ENCODE peak calls at places on chromosomes 12 and 14, in seven cellular contexts. U is right lobe of liver, I is kidney, D is transverse colon, W is tibial artery, X is mucosa of descending colon, Z is AG10803. A is an unnamed sample.

GRCh38 chr14:90760591-90761316 is 55.5 kb downstream of the TTC7B start:
- DNase-seq in U (no peak), I (no peak), D (no peak), W (no peak), X (no peak), Z (peak), A (no peak)

GRCh38 chr14:30331030-30331429 is 227.9 kb upstream of the G2E3 start:
- DNase-seq in U (no peak), I (no peak), D (no peak), W (no peak), X (no peak), Z (no peak), A (no peak)

GRCh38 chr14:90518075-90518940 is 121.5 kb downstream of the CALM1 start:
- DNase-seq in U (no peak), I (no peak), D (peak), W (no peak), X (peak), Z (no peak), A (no peak)

GRCh38 chr12:75751769-75752471 is 240.5 kb upstream of the KRR1 start:
- DNase-seq in U (no peak), I (no peak), D (no peak), W (no peak), X (no peak), Z (no peak), A (no peak)

GRCh38 chr14:88995437-88996198 is 171.2 kb downstream of the TTC8 start:
- DNase-seq in U (no peak), I (peak), D (no peak), W (no peak), X (no peak), Z (peak), A (no peak)

GRCh38 chr12:80178846-80179245 is 79.5 kb downstream of the OTOGL start:
- DNase-seq in U (no peak), I (no peak), D (no peak), W (no peak), X (no peak), Z (no peak), A (no peak)

GRCh38 chr14:78581222-78581621 is 411.0 kb downstream of the NRXN3 start:
- DNase-seq in U (no peak), I (no peak), D (no peak), W (no peak), X (no peak), Z (no peak), A (no peak)

GRCh38 chr12:2797721-2798418 is 3.1 kb downstream of the FKBP4 start:
- DNase-seq in U (peak), I (no peak), D (no peak), W (no peak), X (no peak), Z (no peak), A (no peak)

GRCh38 chr14:69612014-69612758 is 790 bp downstream of the SUSD6 start:
- DNase-seq in U (peak), I (peak), D (peak), W (no peak), X (peak), Z (peak), A (no peak)

GRCh38 chr14:30874120-30874998 is at the start of gene COCH:
- DNase-seq in U (peak), I (peak), D (peak), W (no peak), X (peak), Z (no peak), A (peak)

GRCh38 chr12:39830862-39831520 is 211.4 kb upstream of the ABCD2 start:
- DNase-seq in U (no peak), I (no peak), D (no peak), W (no peak), X (no peak), Z (peak), A (no peak)

GRCh38 chr14:99215277-99215676 is 56.7 kb downstream of the BCL11B start:
- DNase-seq in U (no peak), I (no peak), D (no peak), W (no peak), X (no peak), Z (peak), A (peak)

GRCh38 chr12:100293017-100293416 is 26.0 kb downstream of the SCYL2 start:
- DNase-seq in U (no peak), I (no peak), D (no peak), W (no peak), X (no peak), Z (no peak), A (no peak)

GRCh38 chr12:121279507-121279915 is 17.0 kb downstream of the CAMKK2 start:
- DNase-seq in U (peak), I (peak), D (peak), W (no peak), X (no peak), Z (peak), A (no peak)

GRCh38 chr12:124007810-124008570 is 35.0 kb downstream of the ZNF664 start:
- DNase-seq in U (peak), I (no peak), D (no peak), W (no peak), X (no peak), Z (peak), A (no peak)

GRCh38 chr12:82099216-82099615 is 259.0 kb downstream of the CCDC59 start:
- DNase-seq in U (no peak), I (no peak), D (no peak), W (no peak), X (no peak), Z (no peak), A (no peak)

GRCh38 chr12:26122681-26123481 is 2.0 kb downstream of the BHLHE41 start:
- DNase-seq in U (peak), I (peak), D (peak), W (peak), X (peak), Z (peak), A (no peak)

GRCh38 chr14:56580317-56580711 is 716 bp downstream of the TMEM260 start:
- DNase-seq in U (no peak), I (no peak), D (no peak), W (no peak), X (no peak), Z (no peak), A (no peak)

GRCh38 chr14:78598046-78598652 is 428.0 kb downstream of the NRXN3 start:
- DNase-seq in U (peak), I (no peak), D (peak), W (no peak), X (peak), Z (peak), A (no peak)

GRCh38 chr12:122094735-122095561 is 16.4 kb downstream of the MLXIP start:
- DNase-seq in U (no peak), I (no peak), D (no peak), W (no peak), X (peak), Z (no peak), A (no peak)

GRCh38 chr12:122785503-122785902 is 11.1 kb downstream of the CCDC62 start:
- DNase-seq in U (no peak), I (no peak), D (no peak), W (no peak), X (no peak), Z (no peak), A (no peak)

GRCh38 chr12:47799357-47799955 is 20.2 kb downstream of the HDAC7 start:
- DNase-seq in U (peak), I (peak), D (no peak), W (peak), X (no peak), Z (no peak), A (no peak)

GRCh38 chr14:99280041-99280731 is 8.2 kb upstream of the BCL11B start:
- DNase-seq in U (no peak), I (no peak), D (no peak), W (no peak), X (no peak), Z (no peak), A (no peak)

GRCh38 chr12:109967383-109968031 is 28.7 kb downstream of the GIT2 start:
- DNase-seq in U (peak), I (no peak), D (no peak), W (no peak), X (no peak), Z (no peak), A (no peak)

GRCh38 chr14:64979336-64980074 is 7.2 kb upstream of the FNTB start:
- DNase-seq in U (no peak), I (no peak), D (no peak), W (no peak), X (no peak), Z (peak), A (no peak)

GRCh38 chr12:131831635-131832041 is 3.4 kb downstream of the MMP17 start:
- DNase-seq in U (no peak), I (no peak), D (no peak), W (peak), X (no peak), Z (peak), A (no peak)

GRCh38 chr12:121260091-121260490 is 36.4 kb downstream of the CAMKK2 start:
- DNase-seq in U (no peak), I (peak), D (no peak), W (no peak), X (no peak), Z (no peak), A (no peak)

GRCh38 chr12:69512820-69513219 is 42.6 kb downstream of the FRS2 start:
- DNase-seq in U (no peak), I (no peak), D (no peak), W (no peak), X (no peak), Z (no peak), A (no peak)

GRCh38 chr12:19507823-19508222 is 68.5 kb downstream of the AEBP2 start:
- DNase-seq in U (no peak), I (no peak), D (no peak), W (no peak), X (no peak), Z (peak), A (no peak)
- TF ChIP-seq CTCF in U (peak), I (peak), D (no peak), W (peak), X (no peak), Z (peak), A (peak)

GRCh38 chr12:6612652-6613014 is 5.5 kb upstream of the CHD4 start:
- DNase-seq in U (no peak), I (no peak), D (no peak), W (no peak), X (no peak), Z (no peak), A (no peak)

GRCh38 chr12:6614513-6615177 is 7.5 kb upstream of the CHD4 start:
- DNase-seq in U (no peak), I (no peak), D (no peak), W (no peak), X (no peak), Z (no peak), A (no peak)

GRCh38 chr12:6612247-6612646 is 5.1 kb upstream of the CHD4 start:
- DNase-seq in U (no peak), I (no peak), D (no peak), W (no peak), X (peak), Z (no peak), A (no peak)

GRCh38 chr12:6613015-6613775 is 6.0 kb upstream of the CHD4 start:
- DNase-seq in U (peak), I (peak), D (peak), W (peak), X (peak), Z (peak), A (no peak)

DNA sequence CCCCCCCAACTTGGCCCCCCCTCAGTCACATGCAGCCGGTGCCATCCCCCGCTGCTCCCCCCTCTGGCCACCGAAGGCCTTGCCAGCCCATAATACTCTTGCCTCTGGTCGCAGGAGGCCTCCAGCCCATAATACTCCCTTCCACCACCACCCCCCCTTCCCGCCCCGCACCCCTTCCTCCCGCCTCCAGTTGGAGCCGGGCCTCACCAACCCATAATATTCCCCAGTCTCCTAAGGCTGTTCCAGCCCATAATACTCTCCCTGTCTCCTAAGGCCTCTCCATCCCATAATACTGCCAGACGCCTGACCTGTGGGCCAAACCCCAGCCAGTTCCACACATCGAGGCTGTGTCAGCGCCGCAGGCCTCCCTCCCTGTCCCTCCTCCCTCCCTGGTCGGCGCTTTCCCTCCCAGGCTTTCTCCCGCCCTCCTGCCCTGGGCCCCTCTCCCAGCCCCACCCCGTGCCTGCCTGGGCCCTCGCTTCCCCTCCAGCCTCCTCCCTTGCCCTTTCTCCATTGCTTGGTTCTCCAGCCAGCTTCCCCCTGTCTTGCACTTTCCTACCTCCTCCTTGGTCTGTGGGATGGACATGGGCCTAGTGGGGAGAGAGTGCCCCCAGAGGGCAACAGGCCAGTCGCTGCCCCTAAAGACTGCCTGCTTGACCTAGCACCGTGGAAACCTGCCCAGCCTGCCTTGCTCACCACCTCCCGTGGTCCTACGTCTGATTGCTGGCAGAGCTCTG is 6.8 kb upstream of the CHD4 start:
- DNase-seq in U (peak), I (peak), D (peak), W (peak), X (peak), Z (peak), A (peak)
- TF ChIP-seq CTCF in U (no peak), I (no peak), D (peak), W (no peak), X (no peak), Z (peak), A (no peak)

DNA sequence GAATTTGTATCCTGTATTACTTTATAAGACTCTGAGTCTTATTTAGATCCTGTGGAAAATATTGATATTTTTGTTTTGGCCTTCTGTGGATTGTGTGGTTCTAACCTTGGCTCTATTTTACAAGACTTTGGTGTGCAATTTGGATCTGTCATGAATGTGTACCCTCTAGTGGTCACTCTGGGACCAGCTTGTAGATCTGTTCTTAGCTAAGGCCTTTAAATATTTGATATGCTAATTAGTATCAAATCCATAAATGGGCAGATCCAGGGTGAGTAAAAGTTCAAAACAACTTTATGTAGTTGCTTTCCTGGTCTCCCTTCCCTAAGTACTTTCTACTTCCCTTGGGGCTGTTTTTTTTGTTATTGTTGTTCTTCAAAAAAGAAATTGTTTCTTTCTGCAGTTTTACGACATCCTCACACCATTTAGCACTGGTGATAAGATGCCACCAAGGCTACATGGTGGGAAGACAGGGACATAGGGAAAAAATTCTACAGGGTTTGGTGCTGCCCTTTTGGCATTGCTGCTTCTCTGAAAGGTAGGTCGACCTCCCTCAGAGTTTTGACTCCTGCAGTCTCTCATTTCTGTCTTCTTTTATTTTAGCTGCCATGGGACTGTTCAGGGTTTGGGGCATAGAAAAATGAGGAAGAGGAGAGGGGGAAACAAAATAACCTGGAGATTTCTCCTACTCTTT is 238.5 kb downstream of the GPHN start:
- DNase-seq in U (no peak), I (no peak), D (no peak), W (no peak), X (no peak), Z (peak), A (no peak)
- TF ChIP-seq CTCF in U (peak), I (peak), D (peak), W (peak), X (no peak), Z (peak), A (peak)

DNA sequence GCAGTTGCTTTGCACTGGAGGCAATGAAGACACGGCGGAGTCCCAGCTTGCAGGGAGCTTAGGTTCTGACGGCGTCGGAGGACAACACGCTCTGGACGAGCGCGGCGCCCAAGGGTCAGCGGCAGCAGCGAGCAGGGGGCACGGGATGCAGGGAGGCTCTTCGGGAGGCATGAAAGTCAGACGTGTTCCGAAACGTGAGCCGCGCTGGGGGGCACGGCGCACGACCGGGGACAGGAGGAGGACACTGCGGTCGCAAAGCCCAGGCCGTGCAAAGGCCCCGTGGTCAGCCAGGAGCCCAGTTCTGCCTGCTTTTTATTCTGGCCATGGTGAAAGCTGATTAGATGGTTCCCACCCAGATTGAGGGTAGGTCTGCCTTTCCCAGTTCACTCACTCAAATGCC is 294.6 kb downstream of the SNAPC1 start:
- DNase-seq in U (no peak), I (no peak), D (no peak), W (no peak), X (no peak), Z (no peak), A (no peak)
- TF ChIP-seq CTCF in U (no peak), I (no peak), D (no peak), W (no peak), X (no peak), Z (no peak), A (no peak)

GRCh38 chr14:93800038-93800937 is 12.0 kb upstream of the PRIMA1 start:
- DNase-seq in U (no peak), I (no peak), D (no peak), W (no peak), X (no peak), Z (peak), A (no peak)
- TF ChIP-seq CTCF in U (no peak), I (no peak), D (no peak), W (no peak), X (no peak), Z (no peak), A (no peak)

GRCh38 chr12:9673404-9674225 is 4.1 kb downstream of the CLEC2D start:
- DNase-seq in U (peak), I (peak), D (peak), W (peak), X (peak), Z (peak), A (no peak)
- TF ChIP-seq CTCF in U (no peak), I (no peak), D (no peak), W (no peak), X (no peak), Z (no peak), A (no peak)

GRCh38 chr12:6273209-6273928 is 37.1 kb upstream of the PLEKHG6 start:
- DNase-seq in U (no peak), I (peak), D (no peak), W (no peak), X (peak), Z (no peak), A (peak)
- TF ChIP-seq CTCF in U (no peak), I (no peak), D (no peak), W (no peak), X (no peak), Z (no peak), A (peak)

A was measured in chondrocyte.